ENCODE peak calls at places on chromosome 20, in eight cellular contexts. One of them, this sample, is unnamed.
A peak's percentile ranks its signal among the peaks of the same experiment; 100 is the strongest.

GRCh38 chr20:34220581-34220980 is 20.6 kb upstream of the ASIP start:
- DNase-seq in pancreas: no peak
- DNase-seq in brain microvascular endothelial cell: peak; percentile 38
- DNase-seq in WERI-Rb-1: no peak
- DNase-seq in IMR-90: peak; percentile 28
- DNase-seq in adrenal gland: no peak
- DNase-seq in CD8-positive, alpha-beta T cell: no peak
- DNase-seq in fibroblast of lung: peak; percentile 2
- DNase-seq in this sample: no peak

GRCh38 chr20:57133926-57134650 is 132.4 kb downstream of the BMP7 start:
- DNase-seq in brain microvascular endothelial cell: no peak
- DNase-seq in CD8-positive, alpha-beta T cell: no peak
- DNase-seq in IMR-90: no peak
- DNase-seq in adrenal gland: no peak
- DNase-seq in fibroblast of lung: no peak
- DNase-seq in WERI-Rb-1: no peak
- DNase-seq in pancreas: no peak
- DNase-seq in this sample: no peak

GRCh38 chr20:54123587-54124180 is 50.1 kb downstream of the CYP24A1 start:
- DNase-seq in pancreas: no peak
- DNase-seq in fibroblast of lung: peak; percentile 62
- DNase-seq in CD8-positive, alpha-beta T cell: no peak
- DNase-seq in IMR-90: peak; percentile 93
- DNase-seq in adrenal gland: peak; percentile 53
- DNase-seq in brain microvascular endothelial cell: peak; percentile 98
- DNase-seq in WERI-Rb-1: no peak
- DNase-seq in this sample: peak; percentile 81

GRCh38 chr20:44153636-44154043 is 33.3 kb downstream of the JPH2 start:
- DNase-seq in adrenal gland: no peak
- DNase-seq in WERI-Rb-1: no peak
- DNase-seq in pancreas: no peak
- DNase-seq in brain microvascular endothelial cell: no peak
- DNase-seq in IMR-90: peak; percentile 13
- DNase-seq in CD8-positive, alpha-beta T cell: peak; percentile 13
- DNase-seq in fibroblast of lung: no peak
- DNase-seq in this sample: no peak

GRCh38 chr20:61757-62156 is 25.7 kb upstream of the DEFB125 start:
- DNase-seq in CD8-positive, alpha-beta T cell: no peak
- DNase-seq in IMR-90: no peak
- DNase-seq in pancreas: no peak
- DNase-seq in WERI-Rb-1: no peak
- DNase-seq in fibroblast of lung: peak; percentile 0
- DNase-seq in brain microvascular endothelial cell: no peak
- DNase-seq in adrenal gland: no peak
- DNase-seq in this sample: no peak

GRCh38 chr20:49523767-49524360 is 41.4 kb upstream of the KCNB1 start:
- DNase-seq in brain microvascular endothelial cell: no peak
- DNase-seq in fibroblast of lung: no peak
- DNase-seq in adrenal gland: no peak
- DNase-seq in pancreas: no peak
- DNase-seq in CD8-positive, alpha-beta T cell: no peak
- DNase-seq in IMR-90: no peak
- DNase-seq in WERI-Rb-1: no peak
- DNase-seq in this sample: no peak

GRCh38 chr20:38875170-38875993 is 50.8 kb upstream of the FAM83D start:
- DNase-seq in brain microvascular endothelial cell: no peak
- DNase-seq in WERI-Rb-1: no peak
- DNase-seq in pancreas: no peak
- DNase-seq in IMR-90: no peak
- DNase-seq in adrenal gland: peak; percentile 43
- DNase-seq in fibroblast of lung: no peak
- DNase-seq in CD8-positive, alpha-beta T cell: peak; percentile 78
- DNase-seq in this sample: no peak

GRCh38 chr20:13008761-13009681 is at the start of gene SPTLC3:
- DNase-seq in WERI-Rb-1: no peak
- DNase-seq in brain microvascular endothelial cell: peak; percentile 21
- DNase-seq in fibroblast of lung: peak; percentile 66
- DNase-seq in IMR-90: peak; percentile 36
- DNase-seq in adrenal gland: peak; percentile 69
- DNase-seq in CD8-positive, alpha-beta T cell: no peak
- DNase-seq in pancreas: peak; percentile 31
- DNase-seq in this sample: no peak

GRCh38 chr20:6473197-6473596 is 294.3 kb upstream of the BMP2 start:
- DNase-seq in fibroblast of lung: peak; percentile 73
- DNase-seq in CD8-positive, alpha-beta T cell: no peak
- DNase-seq in adrenal gland: no peak
- DNase-seq in IMR-90: peak; percentile 45
- DNase-seq in WERI-Rb-1: no peak
- DNase-seq in pancreas: no peak
- DNase-seq in brain microvascular endothelial cell: peak; percentile 19
- DNase-seq in this sample: no peak

GRCh38 chr20:2421247-2421646 is 40.5 kb downstream of the TGM6 start:
- DNase-seq in fibroblast of lung: peak; percentile 1
- DNase-seq in brain microvascular endothelial cell: no peak
- DNase-seq in WERI-Rb-1: no peak
- DNase-seq in CD8-positive, alpha-beta T cell: no peak
- DNase-seq in pancreas: no peak
- DNase-seq in adrenal gland: no peak
- DNase-seq in IMR-90: no peak
- DNase-seq in this sample: no peak

GRCh38 chr20:35511814-35512420 is 17.5 kb downstream of the C20orf173 start:
- DNase-seq in fibroblast of lung: peak; percentile 67
- DNase-seq in pancreas: no peak
- DNase-seq in brain microvascular endothelial cell: peak; percentile 33
- DNase-seq in CD8-positive, alpha-beta T cell: no peak
- DNase-seq in IMR-90: peak; percentile 47
- DNase-seq in adrenal gland: peak; percentile 43
- DNase-seq in WERI-Rb-1: peak; percentile 37
- DNase-seq in this sample: no peak

GRCh38 chr20:41334036-41334435 is 6.6 kb upstream of the LPIN3 start:
- DNase-seq in WERI-Rb-1: no peak
- DNase-seq in IMR-90: no peak
- DNase-seq in CD8-positive, alpha-beta T cell: no peak
- DNase-seq in fibroblast of lung: no peak
- DNase-seq in adrenal gland: no peak
- DNase-seq in pancreas: no peak
- DNase-seq in brain microvascular endothelial cell: no peak
- DNase-seq in this sample: no peak

GRCh38 chr20:58511364-58511763 is 3.8 kb downstream of the APCDD1L start:
- DNase-seq in fibroblast of lung: peak; percentile 72
- DNase-seq in adrenal gland: peak; percentile 43
- DNase-seq in WERI-Rb-1: no peak
- DNase-seq in IMR-90: peak; percentile 83
- DNase-seq in CD8-positive, alpha-beta T cell: no peak
- DNase-seq in brain microvascular endothelial cell: peak; percentile 74
- DNase-seq in pancreas: no peak
- DNase-seq in this sample: no peak

GRCh38 chr20:47821481-47822100 is 36.3 kb upstream of the SULF2 start:
- DNase-seq in adrenal gland: no peak
- DNase-seq in pancreas: no peak
- DNase-seq in fibroblast of lung: no peak
- DNase-seq in IMR-90: no peak
- DNase-seq in brain microvascular endothelial cell: no peak
- DNase-seq in CD8-positive, alpha-beta T cell: no peak
- DNase-seq in WERI-Rb-1: no peak
- DNase-seq in this sample: no peak

GRCh38 chr20:41234546-41234945 is 83.0 kb downstream of the ZHX3 start:
- DNase-seq in adrenal gland: peak; percentile 58
- DNase-seq in fibroblast of lung: no peak
- DNase-seq in CD8-positive, alpha-beta T cell: no peak
- DNase-seq in brain microvascular endothelial cell: no peak
- DNase-seq in IMR-90: no peak
- DNase-seq in pancreas: no peak
- DNase-seq in WERI-Rb-1: no peak
- DNase-seq in this sample: no peak

GRCh38 chr20:63686492-63687321 is 9.7 kb upstream of the TNFRSF6B start:
- DNase-seq in CD8-positive, alpha-beta T cell: no peak
- DNase-seq in WERI-Rb-1: no peak
- DNase-seq in brain microvascular endothelial cell: peak; percentile 81
- DNase-seq in fibroblast of lung: peak; percentile 84
- DNase-seq in pancreas: peak; percentile 64
- DNase-seq in IMR-90: peak; percentile 80
- DNase-seq in adrenal gland: peak; percentile 76
- DNase-seq in this sample: peak; percentile 81

GRCh38 chr20:57396212-57396611 is 5.0 kb downstream of the RBM38 start:
- DNase-seq in CD8-positive, alpha-beta T cell: no peak
- DNase-seq in adrenal gland: peak; percentile 34
- DNase-seq in WERI-Rb-1: no peak
- DNase-seq in pancreas: peak; percentile 69
- DNase-seq in brain microvascular endothelial cell: no peak
- DNase-seq in fibroblast of lung: no peak
- DNase-seq in IMR-90: no peak
- DNase-seq in this sample: peak; percentile 63

GRCh38 chr20:24698706-24699206 is 229.3 kb downstream of the SYNDIG1 start:
- DNase-seq in IMR-90: no peak
- DNase-seq in pancreas: no peak
- DNase-seq in adrenal gland: no peak
- DNase-seq in fibroblast of lung: no peak
- DNase-seq in WERI-Rb-1: no peak
- DNase-seq in CD8-positive, alpha-beta T cell: no peak
- DNase-seq in brain microvascular endothelial cell: no peak
- DNase-seq in this sample: peak; percentile 17

DNA sequence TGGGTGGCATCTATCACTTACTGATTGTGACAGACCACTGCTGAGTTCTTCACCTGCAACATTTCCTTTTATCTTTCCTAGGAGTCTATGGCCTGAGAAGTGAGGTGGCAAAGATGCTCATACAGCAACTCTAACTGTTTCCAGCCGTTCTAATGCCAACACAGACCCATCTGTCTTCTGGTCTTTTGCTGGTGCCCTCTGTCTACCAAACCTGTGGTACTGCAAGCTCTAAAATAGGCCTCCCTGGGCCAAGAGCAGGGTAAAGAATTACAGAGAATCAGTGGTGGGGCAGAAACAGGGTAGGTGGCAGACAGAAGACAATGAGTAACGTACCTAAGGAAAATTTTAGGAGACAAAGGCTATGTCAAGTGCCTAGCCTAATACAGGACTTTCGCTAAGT is 611.0 kb upstream of the FLRT3 start:
- DNase-seq in WERI-Rb-1: no peak
- DNase-seq in pancreas: no peak
- DNase-seq in fibroblast of lung: no peak
- DNase-seq in adrenal gland: no peak
- DNase-seq in CD8-positive, alpha-beta T cell: no peak
- DNase-seq in IMR-90: no peak
- DNase-seq in brain microvascular endothelial cell: no peak
- DNase-seq in this sample: no peak
- TF ChIP-seq CTCF in WERI-Rb-1: peak; percentile 31
- TF ChIP-seq CTCF in pancreas: no peak
- TF ChIP-seq CTCF in fibroblast of lung: no peak
- TF ChIP-seq CTCF in adrenal gland: no peak
- TF ChIP-seq CTCF in CD8-positive, alpha-beta T cell: no peak
- TF ChIP-seq CTCF in IMR-90: no peak
- TF ChIP-seq CTCF in brain microvascular endothelial cell: peak; percentile 42
- TF ChIP-seq CTCF in this sample: no peak

GRCh38 chr20:62381842-62382241 is 5.1 kb upstream of the RPS21 start:
- DNase-seq in WERI-Rb-1: no peak
- DNase-seq in IMR-90: no peak
- DNase-seq in adrenal gland: no peak
- DNase-seq in pancreas: no peak
- DNase-seq in fibroblast of lung: no peak
- DNase-seq in CD8-positive, alpha-beta T cell: no peak
- DNase-seq in brain microvascular endothelial cell: no peak
- DNase-seq in this sample: no peak
- H3K27ac ChIP-seq in WERI-Rb-1: peak overlapping the region; percentile 61
- H3K27ac ChIP-seq in IMR-90: no peak overlapping the region
- H3K27ac ChIP-seq in adrenal gland: peak overlapping the region; percentile 66
- H3K27ac ChIP-seq in pancreas: no peak overlapping the region
- H3K27ac ChIP-seq in fibroblast of lung: peak overlapping the region; percentile 33
- H3K27ac ChIP-seq in CD8-positive, alpha-beta T cell: no peak overlapping the region
- H3K27ac ChIP-seq in brain microvascular endothelial cell: no peak overlapping the region
- H3K27ac ChIP-seq in this sample: no peak overlapping the region

GRCh38 chr20:50713677-50714101 is 17.7 kb upstream of the PARD6B start:
- DNase-seq in adrenal gland: peak; percentile 58
- DNase-seq in CD8-positive, alpha-beta T cell: no peak
- DNase-seq in fibroblast of lung: peak; percentile 73
- DNase-seq in IMR-90: peak; percentile 61
- DNase-seq in WERI-Rb-1: peak; percentile 33
- DNase-seq in pancreas: no peak
- DNase-seq in brain microvascular endothelial cell: no peak
- DNase-seq in this sample: no peak
- TF ChIP-seq CTCF in adrenal gland: peak; percentile 51
- TF ChIP-seq CTCF in CD8-positive, alpha-beta T cell: no peak
- TF ChIP-seq CTCF in fibroblast of lung: peak; percentile 75
- TF ChIP-seq CTCF in IMR-90: peak; percentile 59
- TF ChIP-seq CTCF in WERI-Rb-1: peak; percentile 35
- TF ChIP-seq CTCF in pancreas: no peak
- TF ChIP-seq CTCF in brain microvascular endothelial cell: peak; percentile 75
- TF ChIP-seq CTCF in this sample: peak; percentile 41

DNA sequence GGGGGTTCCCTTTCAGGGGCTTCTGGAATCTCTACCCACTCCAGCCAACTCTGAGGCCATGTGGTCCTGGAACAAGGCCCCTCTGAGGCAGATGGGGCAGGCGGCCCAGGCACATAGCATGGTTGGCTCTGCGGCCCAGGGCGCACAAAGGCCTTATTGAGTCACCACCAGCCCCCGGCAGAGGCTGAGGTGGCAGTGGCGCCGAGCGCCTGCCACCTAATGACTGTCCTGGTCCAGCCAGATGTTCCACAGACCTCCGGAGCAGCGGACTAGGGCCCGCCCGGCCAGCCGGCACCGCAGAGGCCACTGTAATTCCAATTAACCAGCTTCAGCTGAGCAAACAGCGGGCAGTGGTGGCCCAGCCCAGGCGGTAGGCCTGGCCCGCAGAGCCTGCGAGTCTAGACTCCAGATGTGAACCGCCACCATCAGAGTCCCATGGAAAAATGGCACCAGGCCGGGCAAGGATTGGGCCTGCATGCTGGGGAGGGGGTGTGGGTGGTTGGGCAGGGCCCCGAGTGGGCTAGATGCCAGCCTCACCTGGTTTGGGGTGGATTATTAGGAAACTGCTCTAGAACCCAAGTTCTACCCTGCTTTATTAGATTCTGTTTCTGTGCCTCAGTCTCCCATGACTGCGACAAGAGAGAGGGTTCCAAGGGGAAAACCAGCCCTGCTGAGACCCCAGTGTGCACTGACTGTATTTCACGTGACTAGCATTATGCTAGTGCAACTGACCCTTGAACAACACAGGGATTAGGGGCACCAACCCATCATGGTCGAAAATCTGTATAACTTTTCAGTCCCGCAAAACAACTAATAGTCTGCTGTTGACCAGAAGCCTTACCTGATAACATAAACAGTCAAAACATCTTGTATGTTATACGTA is 34.1 kb upstream of the ID1 start:
- DNase-seq in brain microvascular endothelial cell: no peak
- DNase-seq in CD8-positive, alpha-beta T cell: no peak
- DNase-seq in IMR-90: no peak
- DNase-seq in WERI-Rb-1: no peak
- DNase-seq in pancreas: peak; percentile 78
- DNase-seq in fibroblast of lung: no peak
- DNase-seq in adrenal gland: peak; percentile 24
- DNase-seq in this sample: no peak
- H3K27ac ChIP-seq in brain microvascular endothelial cell: no peak overlapping the region
- H3K27ac ChIP-seq in CD8-positive, alpha-beta T cell: no peak overlapping the region
- H3K27ac ChIP-seq in IMR-90: peak overlapping the region; percentile 7
- H3K27ac ChIP-seq in WERI-Rb-1: peak overlapping the region; percentile 95
- H3K27ac ChIP-seq in pancreas: peak overlapping the region; percentile 91
- H3K27ac ChIP-seq in fibroblast of lung: peak overlapping the region; percentile 63
- H3K27ac ChIP-seq in adrenal gland: peak overlapping the region; percentile 89
- H3K27ac ChIP-seq in this sample: peak overlapping the region; percentile 66